ENCODE peak calls at places on chromosome 1, in five cellular contexts. B, W, F, T and Q are unnamed samples.

GRCh38 chr1:179774033-179774432 is 30.9 kb downstream of the FAM163A start:
- DNase-seq in B (no peak), F (no peak), W (no peak), T (no peak), Q (no peak)

GRCh38 chr1:165419839-165420238 is 25.1 kb downstream of the RXRG start:
- DNase-seq in W (no peak), T (no peak), B (no peak), F (no peak), Q (no peak)

GRCh38 chr1:26019641-26020315 is 1.8 kb upstream of the EXTL1 start:
- DNase-seq in T (no peak), W (no peak), B (peak), F (peak), Q (no peak)

GRCh38 chr1:886311-886710 is 37.4 kb upstream of the SAMD11 start:
- DNase-seq in W (no peak), B (no peak), T (no peak), F (no peak), Q (no peak)

GRCh38 chr1:67463298-67463960 is 33.2 kb upstream of the SERBP1 start:
- DNase-seq in B (no peak), F (no peak), T (no peak), W (peak), Q (no peak)

GRCh38 chr1:21034725-21035628 is 141.7 kb downstream of the EIF4G3 start:
- DNase-seq in F (no peak), B (peak), W (no peak), T (no peak), Q (peak)

GRCh38 chr1:153773004-153773921 is 1.9 kb upstream of the SLC27A3 start:
- DNase-seq in T (no peak), W (no peak), B (no peak), F (no peak), Q (no peak)

GRCh38 chr1:39722495-39722894 is 16.2 kb upstream of the PPIE start:
- DNase-seq in W (no peak), B (no peak), F (peak), T (no peak), Q (no peak)

GRCh38 chr1:16367968-16368910 is 1.2 kb downstream of the SZRD1 start:
- DNase-seq in B (no peak), W (peak), T (no peak), F (peak), Q (no peak)